ENCODE peak calls at places on chromosomes 6 and 20, in eight cellular contexts. One of them, this sample, is unnamed.

GRCh38 chr20:5908981-5909380 is 41.4 kb downstream of the TRMT6 start:
- DNase-seq in colonic mucosa: no peak
- DNase-seq in H9: no peak
- DNase-seq in cardiac fibroblast: peak
- DNase-seq in RWPE1: no peak
- DNase-seq in adrenal gland: no peak
- DNase-seq in GM23338: no peak
- DNase-seq in nephron progenitor cell: no peak
- DNase-seq in this sample: no peak

GRCh38 chr20:50762045-50762422 is 30.7 kb downstream of the PARD6B start:
- DNase-seq in H9: no peak
- DNase-seq in adrenal gland: peak
- DNase-seq in colonic mucosa: peak
- DNase-seq in RWPE1: no peak
- DNase-seq in GM23338: no peak
- DNase-seq in cardiac fibroblast: peak
- DNase-seq in nephron progenitor cell: no peak
- DNase-seq in this sample: no peak

GRCh38 chr20:14235355-14235754 is 102.1 kb downstream of the FLRT3 start:
- DNase-seq in nephron progenitor cell: no peak
- DNase-seq in GM23338: no peak
- DNase-seq in RWPE1: peak
- DNase-seq in colonic mucosa: no peak
- DNase-seq in adrenal gland: no peak
- DNase-seq in H9: no peak
- DNase-seq in cardiac fibroblast: peak
- DNase-seq in this sample: no peak

GRCh38 chr20:24731312-24731711 is 217.8 kb upstream of the CST7 start:
- DNase-seq in RWPE1: no peak
- DNase-seq in cardiac fibroblast: no peak
- DNase-seq in H9: no peak
- DNase-seq in adrenal gland: no peak
- DNase-seq in GM23338: no peak
- DNase-seq in nephron progenitor cell: no peak
- DNase-seq in colonic mucosa: no peak
- DNase-seq in this sample: no peak

GRCh38 chr6:155170519-155170918 is 93.3 kb upstream of the CLDN20 start:
- DNase-seq in cardiac fibroblast: no peak
- DNase-seq in colonic mucosa: no peak
- DNase-seq in adrenal gland: no peak
- DNase-seq in GM23338: no peak
- DNase-seq in H9: no peak
- DNase-seq in nephron progenitor cell: no peak
- DNase-seq in RWPE1: no peak
- DNase-seq in this sample: no peak

GRCh38 chr20:24453917-24454316 is 15.5 kb upstream of the SYNDIG1 start:
- DNase-seq in GM23338: no peak
- DNase-seq in nephron progenitor cell: no peak
- DNase-seq in colonic mucosa: no peak
- DNase-seq in adrenal gland: no peak
- DNase-seq in cardiac fibroblast: no peak
- DNase-seq in H9: no peak
- DNase-seq in RWPE1: no peak
- DNase-seq in this sample: no peak

GRCh38 chr6:89432875-89433636 is at the start of gene ANKRD6:
- DNase-seq in H9: peak
- DNase-seq in nephron progenitor cell: peak
- DNase-seq in cardiac fibroblast: peak
- DNase-seq in GM23338: peak
- DNase-seq in colonic mucosa: peak
- DNase-seq in adrenal gland: peak
- DNase-seq in RWPE1: peak
- DNase-seq in this sample: no peak

GRCh38 chr20:20594171-20594530 is 118.3 kb downstream of the RALGAPA2 start:
- DNase-seq in colonic mucosa: no peak
- DNase-seq in RWPE1: peak
- DNase-seq in adrenal gland: no peak
- DNase-seq in H9: no peak
- DNase-seq in cardiac fibroblast: peak
- DNase-seq in nephron progenitor cell: no peak
- DNase-seq in GM23338: peak
- DNase-seq in this sample: no peak

GRCh38 chr20:36462440-36463211 is 78.7 kb upstream of the MYL9 start:
- DNase-seq in colonic mucosa: peak
- DNase-seq in GM23338: peak
- DNase-seq in adrenal gland: peak
- DNase-seq in H9: no peak
- DNase-seq in RWPE1: peak
- DNase-seq in cardiac fibroblast: peak
- DNase-seq in nephron progenitor cell: peak
- DNase-seq in this sample: peak

GRCh38 chr6:157528931-157529653 is 148.1 kb downstream of the ZDHHC14 start:
- DNase-seq in H9: no peak
- DNase-seq in GM23338: no peak
- DNase-seq in cardiac fibroblast: peak
- DNase-seq in nephron progenitor cell: peak
- DNase-seq in RWPE1: peak
- DNase-seq in colonic mucosa: no peak
- DNase-seq in adrenal gland: peak
- DNase-seq in this sample: no peak
- TF ChIP-seq CTCF in H9: no peak
- TF ChIP-seq CTCF in GM23338: no peak
- TF ChIP-seq CTCF in cardiac fibroblast: no peak
- TF ChIP-seq CTCF in nephron progenitor cell: no peak
- TF ChIP-seq CTCF in RWPE1: no peak
- TF ChIP-seq CTCF in colonic mucosa: no peak
- TF ChIP-seq CTCF in adrenal gland: no peak
- TF ChIP-seq CTCF in this sample: no peak

GRCh38 chr6:42708096-42708495 is 14.3 kb downstream of the PRPH2 start:
- DNase-seq in adrenal gland: no peak
- DNase-seq in nephron progenitor cell: no peak
- DNase-seq in cardiac fibroblast: no peak
- DNase-seq in H9: no peak
- DNase-seq in colonic mucosa: no peak
- DNase-seq in GM23338: no peak
- DNase-seq in RWPE1: no peak
- DNase-seq in this sample: no peak

GRCh38 chr6:42711930-42712329 is 10.5 kb downstream of the PRPH2 start:
- DNase-seq in colonic mucosa: no peak
- DNase-seq in adrenal gland: no peak
- DNase-seq in GM23338: no peak
- DNase-seq in RWPE1: no peak
- DNase-seq in nephron progenitor cell: no peak
- DNase-seq in cardiac fibroblast: no peak
- DNase-seq in H9: no peak
- DNase-seq in this sample: no peak

GRCh38 chr6:42710316-42710715 is 12.1 kb downstream of the PRPH2 start:
- DNase-seq in nephron progenitor cell: peak
- DNase-seq in colonic mucosa: no peak
- DNase-seq in adrenal gland: no peak
- DNase-seq in RWPE1: no peak
- DNase-seq in H9: no peak
- DNase-seq in cardiac fibroblast: peak
- DNase-seq in GM23338: peak
- DNase-seq in this sample: no peak

GRCh38 chr6:42707595-42707994 is 14.8 kb downstream of the PRPH2 start:
- DNase-seq in RWPE1: no peak
- DNase-seq in GM23338: no peak
- DNase-seq in H9: no peak
- DNase-seq in nephron progenitor cell: no peak
- DNase-seq in colonic mucosa: no peak
- DNase-seq in cardiac fibroblast: no peak
- DNase-seq in adrenal gland: no peak
- DNase-seq in this sample: no peak

DNA sequence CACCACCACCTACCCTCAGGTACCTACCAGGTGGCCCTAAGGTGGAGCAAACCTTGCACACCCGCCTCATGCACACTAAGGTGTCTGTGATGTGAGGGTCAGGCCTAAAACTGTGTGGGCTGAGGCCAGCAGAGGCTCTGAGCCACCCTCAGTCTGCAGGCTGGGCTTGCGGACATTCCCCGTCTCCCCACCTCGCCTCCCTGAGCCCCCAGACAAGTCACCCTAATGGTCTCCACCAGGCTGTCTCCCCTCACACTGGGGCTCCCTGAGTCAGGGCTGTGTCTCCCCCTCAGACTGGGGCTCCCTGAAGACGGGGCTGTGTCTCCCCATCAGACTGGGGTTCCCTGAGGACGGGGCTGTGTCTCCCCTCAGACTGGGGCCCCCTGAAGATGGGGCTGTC is 12.5 kb downstream of the PRPH2 start:
- DNase-seq in GM23338: no peak
- DNase-seq in RWPE1: no peak
- DNase-seq in colonic mucosa: no peak
- DNase-seq in cardiac fibroblast: no peak
- DNase-seq in nephron progenitor cell: no peak
- DNase-seq in adrenal gland: no peak
- DNase-seq in H9: no peak
- DNase-seq in this sample: no peak
- TF ChIP-seq CTCF in GM23338: no peak
- TF ChIP-seq CTCF in RWPE1: no peak
- TF ChIP-seq CTCF in colonic mucosa: no peak
- TF ChIP-seq CTCF in cardiac fibroblast: no peak
- TF ChIP-seq CTCF in nephron progenitor cell: no peak
- TF ChIP-seq CTCF in adrenal gland: no peak
- TF ChIP-seq CTCF in H9: no peak
- TF ChIP-seq CTCF in this sample: no peak

DNA sequence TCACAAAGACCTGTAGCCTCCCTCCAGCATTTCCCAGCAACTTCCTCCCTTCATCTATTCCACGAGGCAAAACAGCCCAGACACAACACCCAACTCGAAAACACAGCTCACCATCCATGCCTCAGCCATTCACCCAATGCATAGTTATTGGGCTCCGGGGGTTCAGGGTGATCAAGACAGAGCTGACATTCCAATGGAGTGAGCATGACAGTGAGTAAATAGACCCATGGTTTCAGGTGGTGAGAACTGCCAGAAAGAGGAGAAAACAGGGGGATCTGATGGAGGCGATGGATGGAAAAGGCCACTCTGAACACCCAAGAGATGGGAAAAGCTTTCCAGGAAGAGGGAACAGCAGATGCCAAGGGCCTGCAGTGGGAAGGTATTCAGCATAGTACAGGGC is 5.9 kb downstream of the CASS4 start:
- DNase-seq in H9: no peak
- DNase-seq in colonic mucosa: no peak
- DNase-seq in GM23338: no peak
- DNase-seq in nephron progenitor cell: no peak
- DNase-seq in RWPE1: no peak
- DNase-seq in cardiac fibroblast: peak
- DNase-seq in adrenal gland: no peak
- DNase-seq in this sample: no peak
- TF ChIP-seq CTCF in H9: no peak
- TF ChIP-seq CTCF in colonic mucosa: no peak
- TF ChIP-seq CTCF in GM23338: no peak
- TF ChIP-seq CTCF in nephron progenitor cell: no peak
- TF ChIP-seq CTCF in RWPE1: no peak
- TF ChIP-seq CTCF in cardiac fibroblast: no peak
- TF ChIP-seq CTCF in adrenal gland: no peak
- TF ChIP-seq CTCF in this sample: no peak

GRCh38 chr6:133185731-133186130 is 55.4 kb upstream of the EYA4 start:
- DNase-seq in nephron progenitor cell: no peak
- DNase-seq in RWPE1: no peak
- DNase-seq in H9: no peak
- DNase-seq in GM23338: no peak
- DNase-seq in adrenal gland: no peak
- DNase-seq in cardiac fibroblast: no peak
- DNase-seq in colonic mucosa: no peak
- DNase-seq in this sample: no peak

GRCh38 chr6:133187114-133187513 is 54.0 kb upstream of the EYA4 start:
- DNase-seq in adrenal gland: no peak
- DNase-seq in colonic mucosa: no peak
- DNase-seq in RWPE1: no peak
- DNase-seq in H9: no peak
- DNase-seq in GM23338: no peak
- DNase-seq in nephron progenitor cell: no peak
- DNase-seq in cardiac fibroblast: no peak
- DNase-seq in this sample: no peak

GRCh38 chr6:133187657-133188453 is 53.3 kb upstream of the EYA4 start:
- DNase-seq in GM23338: no peak
- DNase-seq in RWPE1: no peak
- DNase-seq in adrenal gland: no peak
- DNase-seq in cardiac fibroblast: peak
- DNase-seq in H9: no peak
- DNase-seq in colonic mucosa: no peak
- DNase-seq in nephron progenitor cell: no peak
- DNase-seq in this sample: no peak

GRCh38 chr6:133183691-133184090 is 57.5 kb upstream of the EYA4 start:
- DNase-seq in cardiac fibroblast: no peak
- DNase-seq in adrenal gland: no peak
- DNase-seq in GM23338: no peak
- DNase-seq in RWPE1: no peak
- DNase-seq in H9: no peak
- DNase-seq in nephron progenitor cell: no peak
- DNase-seq in colonic mucosa: no peak
- DNase-seq in this sample: no peak

DNA sequence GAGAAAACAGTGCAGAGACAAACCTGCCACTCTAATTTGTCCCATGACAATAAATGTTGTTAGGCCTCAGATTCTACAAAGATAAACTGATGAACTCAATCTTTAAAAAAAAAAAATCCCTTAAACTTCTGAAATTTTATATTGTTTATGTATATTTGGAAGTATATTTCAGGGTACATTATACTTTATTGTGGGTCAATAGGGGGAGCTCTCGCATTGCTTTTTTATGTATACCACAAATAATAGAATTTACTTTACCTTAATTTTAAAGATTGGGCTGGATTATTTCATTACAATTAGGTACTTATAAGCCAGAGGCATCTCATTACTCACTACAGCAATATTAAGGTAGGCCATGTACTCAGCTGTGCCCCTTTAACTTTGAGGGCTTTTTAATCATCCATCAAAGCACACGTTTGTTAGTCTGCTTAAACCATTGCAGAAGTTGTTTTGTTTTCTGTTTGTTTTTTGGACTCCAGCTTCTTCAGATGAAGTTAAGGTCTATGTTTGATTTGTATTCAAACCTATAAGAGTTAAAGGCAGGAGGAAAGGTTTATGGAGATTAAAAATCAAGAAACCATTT is 56.3 kb upstream of the EYA4 start:
- DNase-seq in H9: no peak
- DNase-seq in nephron progenitor cell: no peak
- DNase-seq in adrenal gland: no peak
- DNase-seq in colonic mucosa: no peak
- DNase-seq in RWPE1: peak
- DNase-seq in GM23338: peak
- DNase-seq in cardiac fibroblast: peak
- DNase-seq in this sample: no peak
- TF ChIP-seq CTCF in H9: peak
- TF ChIP-seq CTCF in nephron progenitor cell: peak
- TF ChIP-seq CTCF in adrenal gland: peak
- TF ChIP-seq CTCF in colonic mucosa: peak
- TF ChIP-seq CTCF in RWPE1: peak
- TF ChIP-seq CTCF in GM23338: peak
- TF ChIP-seq CTCF in cardiac fibroblast: peak
- TF ChIP-seq CTCF in this sample: peak

GRCh38 chr20:18072532-18072931 is 14.8 kb upstream of the OVOL2 start:
- DNase-seq in H9: no peak
- DNase-seq in RWPE1: no peak
- DNase-seq in adrenal gland: no peak
- DNase-seq in GM23338: no peak
- DNase-seq in colonic mucosa: no peak
- DNase-seq in nephron progenitor cell: no peak
- DNase-seq in cardiac fibroblast: no peak
- DNase-seq in this sample: no peak

GRCh38 chr20:18079756-18080353 is 22.1 kb upstream of the OVOL2 start:
- DNase-seq in cardiac fibroblast: no peak
- DNase-seq in GM23338: no peak
- DNase-seq in colonic mucosa: no peak
- DNase-seq in H9: no peak
- DNase-seq in adrenal gland: no peak
- DNase-seq in RWPE1: no peak
- DNase-seq in nephron progenitor cell: no peak
- DNase-seq in this sample: no peak

GRCh38 chr20:18077157-18077556 is 19.4 kb upstream of the OVOL2 start:
- DNase-seq in H9: no peak
- DNase-seq in colonic mucosa: peak
- DNase-seq in cardiac fibroblast: no peak
- DNase-seq in nephron progenitor cell: no peak
- DNase-seq in GM23338: peak
- DNase-seq in RWPE1: no peak
- DNase-seq in adrenal gland: no peak
- DNase-seq in this sample: no peak
- TF ChIP-seq CTCF in H9: no peak
- TF ChIP-seq CTCF in colonic mucosa: no peak
- TF ChIP-seq CTCF in cardiac fibroblast: no peak
- TF ChIP-seq CTCF in nephron progenitor cell: no peak
- TF ChIP-seq CTCF in GM23338: no peak
- TF ChIP-seq CTCF in RWPE1: no peak
- TF ChIP-seq CTCF in adrenal gland: no peak
- TF ChIP-seq CTCF in this sample: no peak

This sample was measured in ascending aorta.